ENCODE peak calls at places on chromosome 21, in six cellular contexts. Q, D, I, J, R and O are unnamed samples.
A peak's percentile ranks its signal among the peaks of the same experiment; 100 is the strongest.

GRCh38 chr21:33259428-33259827 is 6.7 kb upstream of the IL10RB start:
- ATAC-seq in Q (no peak), D (no peak), I (no peak), J (no peak), R (no peak), O (no peak)

GRCh38 chr21:32122082-32122481 is 156.8 kb downstream of the MIS18A start:
- ATAC-seq in Q (no peak), D (no peak), I (no peak), J (no peak), R (no peak), O (no peak)

GRCh38 chr21:36384885-36385232 is 333 bp upstream of the CHAF1B start:
- ATAC-seq in Q (no peak), D (peak; percentile 39), I (peak; percentile 22), J (peak; percentile 48), R (peak; percentile 10), O (no peak)

GRCh38 chr21:41706263-41706639 is 60.6 kb downstream of the RIPK4 start:
- ATAC-seq in Q (no peak), D (peak; percentile 56), I (no peak), J (no peak), R (no peak), O (no peak)

GRCh38 chr21:42480736-42481135 is 15.3 kb downstream of the RSPH1 start:
- ATAC-seq in Q (no peak), D (no peak), I (no peak), J (no peak), R (no peak), O (no peak)

GRCh38 chr21:16534408-16535099 is 804.8 kb downstream of the USP25 start:
- ATAC-seq in Q (peak; percentile 68), D (no peak), I (no peak), J (peak; percentile 77), R (no peak), O (peak; percentile 75)

GRCh38 chr21:37450385-37451044 is 83.9 kb downstream of the DYRK1A start:
- ATAC-seq in Q (no peak), D (no peak), I (peak; percentile 82), J (peak; percentile 57), R (no peak), O (no peak)

GRCh38 chr21:31117046-31117916 is 79.0 kb upstream of the KRTAP19-8 start:
- ATAC-seq in Q (peak; percentile 79), D (no peak), I (no peak), J (no peak), R (no peak), O (no peak)

GRCh38 chr21:41507521-41508414 is at the start of gene TMPRSS2:
- ATAC-seq in Q (peak; percentile 69), D (peak; percentile 73), I (no peak), J (peak; percentile 58), R (no peak), O (no peak)

GRCh38 chr21:37564924-37565529 is 198.5 kb downstream of the DYRK1A start:
- ATAC-seq in Q (no peak), D (peak; percentile 43), I (peak; percentile 1), J (peak; percentile 36), R (no peak), O (no peak)

GRCh38 chr21:37668462-37669239 is 247.6 kb downstream of the KCNJ6 start:
- ATAC-seq in Q (no peak), D (no peak), I (no peak), J (no peak), R (no peak), O (no peak)

GRCh38 chr21:46515109-46515508 is 56.4 kb downstream of the DIP2A start:
- ATAC-seq in Q (no peak), D (no peak), I (no peak), J (no peak), R (peak; percentile 80), O (no peak)

GRCh38 chr21:42129300-42130266 is 58.5 kb downstream of the UMODL1 start:
- ATAC-seq in Q (no peak), D (no peak), I (no peak), J (no peak), R (peak; percentile 30), O (no peak)

GRCh38 chr21:41269535-41269934 is 47.1 kb upstream of the FAM3B start:
- ATAC-seq in Q (no peak), D (no peak), I (no peak), J (no peak), R (no peak), O (no peak)

DNA sequence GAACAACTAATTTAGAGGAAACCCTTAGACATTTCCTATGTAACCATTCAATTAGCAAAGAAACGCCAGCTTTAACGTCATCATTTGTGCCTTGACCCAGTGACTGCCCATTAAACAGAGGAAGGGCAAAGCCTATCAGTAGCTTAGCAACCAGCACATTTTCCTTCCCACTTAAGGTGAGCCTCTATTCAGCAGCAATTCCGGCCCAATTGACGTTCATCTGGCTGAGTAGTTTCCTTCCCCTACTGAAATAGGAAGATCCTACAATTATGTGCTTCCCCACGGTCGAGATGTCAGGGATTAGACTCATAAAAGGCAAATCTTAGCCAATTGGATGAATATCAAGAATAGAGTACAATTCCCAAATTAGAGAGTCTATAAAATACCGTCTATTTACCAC is 482.1 kb upstream of the ADAMTS5 start:
- ATAC-seq in Q (no peak), D (no peak), I (no peak), J (no peak), R (no peak), O (peak; percentile 72)
- TF ChIP-seq EP300 in Q (no peak), D (no peak), I (no peak), J (no peak), R (no peak), O (no peak)

GRCh38 chr21:26070822-26071425 is 99.6 kb downstream of the APP start:
- ATAC-seq in Q (peak; percentile 73), D (no peak), I (no peak), J (peak; percentile 52), R (peak; percentile 68), O (peak; percentile 79)
- H3K4me3 ChIP-seq in Q (no peak overlapping the region), D (no peak overlapping the region), I (no peak overlapping the region), J (no peak overlapping the region), R (peak overlapping the region; percentile 15), O (no peak overlapping the region)

DNA sequence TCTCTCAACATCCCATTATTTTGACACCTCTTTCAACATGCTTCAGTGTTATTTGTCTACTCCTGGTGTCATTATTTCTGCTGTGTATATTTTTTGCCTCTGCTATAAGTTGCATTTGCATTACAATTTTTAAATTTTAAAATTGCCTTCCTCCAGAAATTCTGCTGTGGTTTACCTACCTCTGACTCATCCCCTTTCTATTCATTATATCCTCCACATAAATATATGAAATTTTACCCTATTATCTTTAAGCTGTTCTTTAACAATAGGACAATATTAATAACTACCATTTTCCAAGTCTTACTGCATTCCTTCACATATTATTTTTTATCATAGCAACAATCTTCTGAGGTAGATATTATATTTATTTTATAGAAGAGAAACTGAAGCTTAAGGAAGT is 178.1 kb upstream of the NRIP1 start:
- ATAC-seq in Q (no peak), D (no peak), I (no peak), J (no peak), R (no peak), O (no peak)
- TF ChIP-seq EP300 in Q (no peak), D (no peak), I (no peak), J (no peak), R (no peak), O (no peak)

GRCh38 chr21:34524671-34525601 is 12.9 kb upstream of the KCNE1 start:
- ATAC-seq in Q (peak; percentile 39), D (no peak), I (no peak), J (no peak), R (no peak), O (no peak)
- H3K4me3 ChIP-seq in Q (peak overlapping the region; percentile 35), D (peak overlapping the region; percentile 46), I (no peak overlapping the region), J (peak overlapping the region; percentile 49), R (no peak overlapping the region), O (peak overlapping the region; percentile 65)

DNA sequence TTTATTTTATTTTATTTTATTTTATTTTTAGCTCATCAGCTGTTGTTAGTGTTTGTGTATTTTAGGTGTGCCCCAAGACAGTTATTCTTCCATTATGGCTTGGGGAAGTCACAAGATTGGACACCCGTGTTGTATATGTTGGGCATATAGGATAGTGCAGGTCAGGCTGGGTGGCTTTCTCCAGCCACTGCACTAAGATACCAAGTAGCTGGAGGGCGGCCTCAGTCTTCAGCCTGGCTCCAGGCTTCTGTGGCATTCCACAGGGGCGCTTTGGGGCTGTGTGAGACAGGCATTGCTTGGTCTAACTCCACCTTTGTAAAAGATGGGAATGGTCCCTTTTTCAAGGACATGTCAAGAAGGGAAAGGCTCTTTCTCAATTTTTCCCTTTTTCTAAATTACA is 16.5 kb downstream of the RRP1B start:
- ATAC-seq in Q (no peak), D (no peak), I (no peak), J (no peak), R (no peak), O (no peak)
- TF ChIP-seq EP300 in Q (no peak), D (no peak), I (no peak), J (no peak), R (no peak), O (no peak)

GRCh38 chr21:14530574-14530973 is 15.5 kb downstream of the SAMSN1 start:
- ATAC-seq in Q (no peak), D (no peak), I (no peak), J (no peak), R (no peak), O (no peak)

GRCh38 chr21:14528815-14529214 is 17.3 kb downstream of the SAMSN1 start:
- ATAC-seq in Q (peak; percentile 41), D (no peak), I (peak; percentile 42), J (no peak), R (no peak), O (no peak)

GRCh38 chr21:14526199-14526598 is 19.9 kb downstream of the SAMSN1 start:
- ATAC-seq in Q (no peak), D (no peak), I (peak; percentile 61), J (no peak), R (no peak), O (no peak)

GRCh38 chr21:14526816-14527689 is 19.1 kb downstream of the SAMSN1 start:
- ATAC-seq in Q (no peak), D (no peak), I (peak; percentile 65), J (no peak), R (peak; percentile 11), O (no peak)

GRCh38 chr21:14527690-14528652 is 18.1 kb downstream of the SAMSN1 start:
- ATAC-seq in Q (peak; percentile 66), D (no peak), I (peak; percentile 70), J (no peak), R (peak; percentile 27), O (no peak)
- H3K4me3 ChIP-seq in Q (no peak overlapping the region), D (no peak overlapping the region), I (peak overlapping the region; percentile 13), J (no peak overlapping the region), R (peak overlapping the region; percentile 35), O (no peak overlapping the region)

GRCh38 chr21:44969965-44970755 is 30.3 kb downstream of the SLX9 start:
- ATAC-seq in Q (no peak), D (no peak), I (no peak), J (no peak), R (no peak), O (peak; percentile 27)
- TF ChIP-seq EP300 in Q (no peak), D (no peak), I (no peak), J (no peak), R (no peak), O (no peak)

GRCh38 chr21:29194342-29194741 is 63.9 kb downstream of the MAP3K7CL start:
- ATAC-seq in Q (no peak), D (peak; percentile 81), I (no peak), J (no peak), R (no peak), O (no peak)
- H3K4me3 ChIP-seq in Q (no peak overlapping the region), D (peak overlapping the region; percentile 42), I (no peak overlapping the region), J (no peak overlapping the region), R (no peak overlapping the region), O (no peak overlapping the region)